ENCODE peak calls at places on chromosomes 13 and 19, in nine cellular contexts. G is substantia nigra; W is iris pigment epithelial cell; P is fibroblast of mammary gland; K is BJ; H is T-helper 2 cell treated with Interferon-gamma antibody and Interleukin-4, amounts not matched to agents 5 μg/mL and 100 μg/mL, for 36 hours; F is mucosa of descending colon; Q is Calu3; I is hypothalamus. L is an unnamed sample.

GRCh38 chr13:84297246-84297645 is 415.0 kb upstream of the SLITRK1 start:
- DNase-seq in G (no peak), I (no peak), H (no peak), F (no peak), K (no peak), Q (no peak), W (no peak), P (no peak), L (no peak)

GRCh38 chr19:41879670-41880328 is 2.7 kb downstream of the CD79A start:
- DNase-seq in W (no peak), G (no peak), I (no peak), F (no peak), H (no peak), K (no peak), Q (no peak), P (no peak), L (no peak)

GRCh38 chr19:58021541-58022282 is 12.1 kb upstream of the ZSCAN1 start:
- DNase-seq in F (no peak), K (no peak), G (peak), H (no peak), I (peak), W (peak), Q (no peak), P (peak), L (peak)

GRCh38 chr13:82480415-82480814 is 1401.9 kb downstream of the SLITRK1 start:
- DNase-seq in K (no peak), F (no peak), H (no peak), W (no peak), Q (no peak), G (no peak), P (peak), I (no peak), L (no peak)

GRCh38 chr19:45641274-45642105 is 2.3 kb upstream of the EML2 start:
- DNase-seq in H (peak), F (peak), Q (peak), P (peak), G (no peak), I (no peak), W (peak), K (no peak), L (peak)

GRCh38 chr13:59176775-59177174 is 987.0 kb downstream of the DIAPH3 start:
- DNase-seq in K (no peak), F (no peak), W (no peak), Q (no peak), H (no peak), I (no peak), P (no peak), G (no peak), L (peak)

GRCh38 chr19:38079926-38080380 is 144.1 kb downstream of the DPF1 start:
- DNase-seq in H (no peak), G (no peak), Q (peak), W (peak), I (no peak), K (peak), P (peak), F (no peak), L (peak)

GRCh38 chr13:40982772-40983171 is 36.3 kb downstream of the ELF1 start:
- DNase-seq in H (peak), Q (no peak), G (no peak), I (no peak), W (peak), K (no peak), P (peak), F (no peak), L (peak)

GRCh38 chr19:23783634-23784033 is 24.9 kb upstream of the ZNF681 start:
- DNase-seq in I (no peak), G (no peak), F (no peak), W (no peak), P (no peak), K (no peak), Q (no peak), H (no peak), L (no peak)